ENCODE peak calls at places on chromosomes 13 and 19, in eight cellular contexts. N is CD8-positive, alpha-beta memory T cell; Q is stomach; G is breast epithelium; R is heart right ventricle; L is upper lobe of left lung; U is endodermal cell; W is right cardiac atrium. V is an unnamed sample. For H3K9me3, the result is how much of the 10 kb centered on the place peaks cover.

GRCh38 chr19:439167-439900 is 21.5 kb downstream of the SHC2 start:
- DNase-seq in N (no peak), Q (no peak), G (no peak), R (no peak), L (peak), U (no peak), W (no peak), V (no peak)

GRCh38 chr13:103810026-103810425 is 743.8 kb upstream of the SLC10A2 start:
- DNase-seq in N (no peak), Q (no peak), G (no peak), R (no peak), L (no peak), U (no peak), W (no peak), V (no peak)

GRCh38 chr13:51033431-51034185 is 77.5 kb downstream of the C13orf42 start:
- DNase-seq in N (no peak), Q (no peak), G (no peak), R (no peak), L (no peak), U (peak), W (no peak), V (no peak)

GRCh38 chr13:102658678-102659077 is 36.2 kb downstream of the METTL21C start:
- DNase-seq in N (no peak), Q (no peak), G (no peak), R (no peak), L (no peak), U (no peak), W (no peak), V (no peak)

GRCh38 chr19:34316741-34317241 is 48.2 kb upstream of the GPI start:
- DNase-seq in N (no peak), Q (no peak), G (no peak), R (no peak), L (no peak), U (no peak), W (no peak), V (no peak)

GRCh38 chr13:67772807-67773453 is 542.8 kb upstream of the PCDH9 start:
- DNase-seq in N (no peak), Q (no peak), G (no peak), R (no peak), L (peak), U (no peak), W (peak), V (no peak)

GRCh38 chr13:93861818-93862217 is 617.7 kb downstream of the DCT start:
- DNase-seq in N (no peak), Q (no peak), G (no peak), R (no peak), L (no peak), U (peak), W (no peak), V (no peak)

GRCh38 chr13:22227895-22228294 is 557.0 kb downstream of the FGF9 start:
- DNase-seq in N (no peak), Q (no peak), G (no peak), R (no peak), L (no peak), U (no peak), W (no peak), V (no peak)

GRCh38 chr19:18419195-18419698 is at the start of gene SSBP4:
- DNase-seq in N (peak), Q (peak), G (no peak), R (peak), L (peak), U (peak), W (peak), V (peak)

GRCh38 chr19:1243768-1244692 is 2.5 kb downstream of the ATP5F1D start:
- DNase-seq in N (peak), Q (peak), G (peak), R (peak), L (peak), U (peak), W (peak), V (peak)

GRCh38 chr19:8988204-8988603 is 22.0 kb downstream of the MUC16 start:
- DNase-seq in N (no peak), Q (no peak), G (no peak), R (no peak), L (no peak), U (peak), W (no peak), V (no peak)

GRCh38 chr13:114097893-114098688 is 34.3 kb downstream of the RASA3 start:
- DNase-seq in N (no peak), Q (no peak), G (peak), R (no peak), L (peak), U (peak), W (peak), V (peak)

GRCh38 chr13:82698941-82699340 is 1183.3 kb downstream of the SLITRK1 start:
- DNase-seq in N (no peak), Q (no peak), G (no peak), R (no peak), L (no peak), U (no peak), W (no peak), V (no peak)

GRCh38 chr13:109857803-109858202 is 71.4 kb upstream of the IRS2 start:
- DNase-seq in N (no peak), Q (no peak), G (no peak), R (no peak), L (no peak), U (peak), W (no peak), V (no peak)

GRCh38 chr19:43997631-43998290 is 5.0 kb upstream of the ZNF230 start:
- DNase-seq in N (no peak), Q (no peak), G (no peak), R (peak), L (no peak), U (peak), W (peak), V (no peak)
- H3K9me3 ChIP-seq in N (under half), Q (half or more), G (under half), R (under half), L (under half), U (under half), W (under half), V (under half)

DNA sequence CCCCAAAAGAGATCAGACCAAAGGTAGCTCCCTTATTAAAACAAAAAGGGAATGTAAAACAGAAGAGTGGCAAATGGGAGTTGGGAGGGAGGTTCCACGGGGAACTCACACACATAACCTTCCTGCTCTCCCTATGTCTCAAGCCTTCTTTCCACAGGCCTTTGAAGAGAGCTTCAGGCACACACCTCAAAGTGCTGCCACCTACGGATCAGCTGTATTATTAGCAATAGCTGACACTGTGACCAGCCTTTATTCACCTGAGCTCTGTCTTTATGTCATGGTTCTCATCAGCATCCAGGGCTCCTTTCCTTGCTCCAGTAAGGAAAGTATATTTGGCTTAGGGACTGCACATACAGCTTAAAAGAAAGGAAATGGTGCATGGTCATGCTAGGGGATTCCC is 11.3 kb downstream of the ZNF571 start:
- DNase-seq in N (no peak), Q (no peak), G (no peak), R (no peak), L (no peak), U (peak), W (no peak), V (no peak)
- H3K9me3 ChIP-seq in N (under half), Q (under half), G (half or more), R (under half), L (half or more), U (half or more), W (under half), V (under half)

GRCh38 chr19:53978975-53979801 is 12.2 kb upstream of the CACNG6 start:
- DNase-seq in N (no peak), Q (no peak), G (no peak), R (no peak), L (no peak), U (no peak), W (no peak), V (no peak)

GRCh38 chr19:53981408-53981998 is 9.9 kb upstream of the CACNG6 start:
- DNase-seq in N (no peak), Q (no peak), G (no peak), R (no peak), L (no peak), U (peak), W (no peak), V (no peak)

GRCh38 chr19:53982056-53982455 is 9.4 kb upstream of the CACNG6 start:
- DNase-seq in N (no peak), Q (no peak), G (no peak), R (no peak), L (peak), U (peak), W (peak), V (no peak)

GRCh38 chr19:53982611-53983010 is 8.8 kb upstream of the CACNG6 start:
- DNase-seq in N (no peak), Q (peak), G (no peak), R (peak), L (peak), U (peak), W (peak), V (no peak)

GRCh38 chr19:53980553-53981407 is 10.7 kb upstream of the CACNG6 start:
- DNase-seq in N (no peak), Q (no peak), G (no peak), R (no peak), L (no peak), U (peak), W (no peak), V (no peak)
- H3K9me3 ChIP-seq in N (under half), Q (under half), G (under half), R (under half), L (under half), U (under half), W (under half), V (under half)

DNA sequence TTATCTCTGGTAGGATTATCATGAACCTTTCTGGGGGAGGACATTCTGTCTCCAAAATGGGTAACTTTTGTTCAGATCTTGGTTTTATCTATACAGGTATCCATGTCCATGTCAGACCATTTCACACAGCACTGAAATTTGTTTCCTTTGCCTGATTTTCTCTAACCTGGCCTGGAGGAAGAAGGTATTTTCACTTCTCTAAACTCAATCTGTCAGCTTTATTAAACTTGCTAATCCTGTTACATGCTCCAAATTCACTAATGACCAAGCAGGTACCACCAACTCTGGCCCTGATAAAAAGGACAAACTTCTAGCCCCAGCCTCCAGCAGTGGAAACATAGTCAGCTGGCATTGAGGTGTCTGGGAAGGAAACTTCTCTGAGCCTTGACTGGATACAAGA is 234.4 kb downstream of the DNAJC15 start:
- DNase-seq in N (no peak), Q (no peak), G (no peak), R (no peak), L (no peak), U (no peak), W (no peak), V (no peak)
- H3K9me3 ChIP-seq in N (under half), Q (under half), G (under half), R (under half), L (under half), U (under half), W (under half), V (under half)

DNA sequence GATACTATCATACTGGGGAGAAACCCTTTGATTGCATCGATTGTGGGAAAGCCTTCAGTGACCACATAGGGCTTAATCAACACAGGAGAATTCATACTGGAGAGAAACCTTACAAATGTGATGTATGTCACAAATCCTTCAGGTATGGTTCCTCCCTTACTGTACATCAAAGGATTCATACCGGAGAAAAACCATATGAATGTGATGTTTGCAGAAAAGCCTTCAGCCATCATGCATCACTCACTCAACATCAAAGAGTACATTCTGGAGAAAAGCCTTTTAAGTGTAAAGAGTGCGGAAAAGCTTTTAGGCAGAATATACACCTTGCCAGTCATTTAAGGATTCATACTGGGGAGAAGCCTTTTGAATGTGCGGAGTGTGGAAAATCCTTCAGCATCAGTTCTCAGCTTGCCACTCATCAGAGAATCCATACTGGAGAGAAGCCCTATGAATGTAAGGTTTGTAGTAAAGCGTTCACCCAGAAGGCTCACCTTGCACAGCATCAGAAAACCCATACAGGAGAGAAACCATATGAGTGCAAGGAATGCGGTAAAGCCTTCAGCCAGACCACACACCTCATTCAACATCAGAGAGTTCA is 12.9 kb upstream of the ZNF470 start:
- DNase-seq in N (no peak), Q (no peak), G (no peak), R (no peak), L (no peak), U (no peak), W (no peak), V (no peak)
- H3K9me3 ChIP-seq in N (half or more), Q (half or more), G (half or more), R (half or more), L (half or more), U (half or more), W (under half), V (under half)

GRCh38 chr13:101092985-101093384 is 323.3 kb downstream of the NALCN start:
- DNase-seq in N (no peak), Q (no peak), G (no peak), R (no peak), L (no peak), U (no peak), W (no peak), V (no peak)

GRCh38 chr13:101085551-101085950 is 330.8 kb downstream of the NALCN start:
- DNase-seq in N (no peak), Q (no peak), G (no peak), R (no peak), L (no peak), U (no peak), W (no peak), V (no peak)

DNA sequence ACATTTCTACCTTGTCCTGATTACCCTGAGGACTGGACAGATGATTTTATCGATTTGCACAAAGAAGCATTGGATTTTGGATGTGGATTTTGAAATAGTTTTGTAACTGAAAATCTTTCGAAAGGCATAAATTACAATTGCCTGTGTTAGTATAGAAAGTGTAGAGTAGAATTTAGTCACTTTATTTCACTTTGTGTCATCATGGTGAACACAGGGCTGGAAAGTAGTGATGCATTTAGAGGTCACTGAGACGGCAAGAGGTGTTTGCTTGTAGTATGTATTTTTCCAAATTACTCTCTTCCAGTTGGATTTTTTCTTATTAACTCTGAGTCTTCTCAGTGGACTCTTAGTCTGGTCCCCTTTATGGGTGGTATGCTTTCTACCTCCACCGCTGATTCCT is 326.0 kb downstream of the NALCN start:
- DNase-seq in N (no peak), Q (no peak), G (no peak), R (no peak), L (no peak), U (no peak), W (no peak), V (no peak)
- H3K9me3 ChIP-seq in N (under half), Q (under half), G (under half), R (under half), L (under half), U (under half), W (under half), V (under half)